ENCODE peak calls at places on chromosomes 5 and 9, in six cellular contexts. I, O, P, S, J and K are unnamed samples.

GRCh38 chr9:12993432-12993831 is 218.6 kb downstream of the LURAP1L start:
- DNase-seq in I (no peak), O (no peak), P (no peak), S (no peak), J (no peak), K (no peak)

GRCh38 chr5:8686707-8687106 is 817.8 kb downstream of the MTRR start:
- DNase-seq in I (no peak), O (no peak), P (no peak), S (no peak), J (no peak), K (no peak)

GRCh38 chr5:14242871-14243383 is 99.8 kb downstream of the TRIO start:
- DNase-seq in I (no peak), O (no peak), P (no peak), S (no peak), J (no peak), K (no peak)

GRCh38 chr5:179913461-179913860 is 5.8 kb upstream of the TBC1D9B start:
- DNase-seq in I (no peak), O (no peak), P (no peak), S (no peak), J (no peak), K (peak)

GRCh38 chr9:68950689-68951088 is 63.2 kb downstream of the PRKACG start:
- DNase-seq in I (no peak), O (no peak), P (no peak), S (no peak), J (no peak), K (no peak)

GRCh38 chr5:17182494-17182893 is 34.9 kb upstream of the BASP1 start:
- DNase-seq in I (no peak), O (no peak), P (no peak), S (no peak), J (no peak), K (no peak)

GRCh38 chr9:134498767-134499166 is 142.8 kb upstream of the COL5A1 start:
- DNase-seq in I (no peak), O (no peak), P (no peak), S (no peak), J (no peak), K (no peak)

GRCh38 chr5:55935371-55935770 is 59.4 kb downstream of the IL6ST start:
- DNase-seq in I (no peak), O (no peak), P (no peak), S (no peak), J (no peak), K (no peak)

GRCh38 chr5:179874136-179874535 is 15.5 kb upstream of the MRNIP start:
- DNase-seq in I (no peak), O (no peak), P (no peak), S (no peak), J (no peak), K (no peak)

GRCh38 chr5:178732281-178732680 is 1.8 kb upstream of the ZNF354A start:
- DNase-seq in I (no peak), O (no peak), P (no peak), S (no peak), J (no peak), K (no peak)

GRCh38 chr5:33726422-33727165 is 165.2 kb downstream of the ADAMTS12 start:
- DNase-seq in I (no peak), O (no peak), P (no peak), S (no peak), J (no peak), K (no peak)

GRCh38 chr5:175614223-175614622 is 43.6 kb upstream of the HRH2 start:
- DNase-seq in I (no peak), O (no peak), P (no peak), S (no peak), J (no peak), K (no peak)

GRCh38 chr9:94602666-94603065 is 9.0 kb upstream of the FBP2 start:
- DNase-seq in I (no peak), O (no peak), P (no peak), S (no peak), J (no peak), K (peak)

GRCh38 chr9:7150153-7150890 is 392.5 kb downstream of the KDM4C start:
- DNase-seq in I (no peak), O (no peak), P (no peak), S (no peak), J (no peak), K (peak)

GRCh38 chr5:141623197-141623596 is 4.4 kb upstream of the DIAPH1 start:
- DNase-seq in I (no peak), O (peak), P (no peak), S (no peak), J (no peak), K (no peak)

GRCh38 chr9:81601639-81602623 is 87.4 kb downstream of the TLE1 start:
- DNase-seq in I (no peak), O (no peak), P (no peak), S (no peak), J (no peak), K (no peak)

GRCh38 chr5:93126634-93127033 is 454.4 kb downstream of the NR2F1-AS1 start:
- DNase-seq in I (no peak), O (no peak), P (no peak), S (no peak), J (no peak), K (no peak)

GRCh38 chr5:169302491-169303118 is 1.7 kb upstream of the SLIT3 start:
- DNase-seq in I (peak), O (no peak), P (peak), S (peak), J (peak), K (peak)

GRCh38 chr9:77457916-77458592 is 190.1 kb downstream of the GNA14 start:
- DNase-seq in I (peak), O (peak), P (peak), S (peak), J (peak), K (peak)

GRCh38 chr9:37324691-37325490 is 97.6 kb upstream of the GRHPR start:
- DNase-seq in I (no peak), O (peak), P (no peak), S (no peak), J (no peak), K (no peak)